ENCODE peak calls at places on chromosomes 5 and 9, in nine cellular contexts. T, J, O, R, C, Q, H, I and U are unnamed samples.

GRCh38 chr5:54049963-54050362 is 260.4 kb downstream of the ARL15 start:
- DNase-seq in C (peak; percentile 37), Q (no peak), H (peak; percentile 85), J (no peak), T (peak; percentile 60), I (no peak), O (no peak), R (no peak), U (no peak)

GRCh38 chr9:120946259-120946658 is 19.7 kb upstream of the TRAF1 start:
- DNase-seq in J (no peak), Q (no peak), O (no peak), C (peak; percentile 49), I (no peak), H (peak; percentile 59), R (no peak), T (no peak), U (no peak)

GRCh38 chr5:122053181-122054109 is 24.6 kb downstream of the LOX start:
- DNase-seq in C (peak; percentile 38), I (no peak), Q (no peak), H (peak; percentile 60), R (peak; percentile 40), T (no peak), O (no peak), J (no peak), U (no peak)

GRCh38 chr5:55911784-55912653 is 60.9 kb downstream of the IL31RA start:
- DNase-seq in J (no peak), R (no peak), H (peak; percentile 59), I (no peak), Q (peak; percentile 11), O (no peak), T (no peak), C (no peak), U (no peak)

GRCh38 chr5:168174376-168174775 is 117.1 kb upstream of the WWC1 start:
- DNase-seq in Q (peak; percentile 53), O (no peak), C (no peak), J (no peak), H (peak; percentile 64), R (no peak), I (no peak), T (no peak), U (no peak)

GRCh38 chr5:64292611-64293215 is 127.1 kb downstream of the RNF180 start:
- DNase-seq in J (no peak), T (no peak), O (no peak), Q (peak; percentile 4), R (no peak), I (no peak), C (no peak), H (no peak), U (no peak)

GRCh38 chr5:174688441-174689354 is 35.7 kb upstream of the MSX2 start:
- DNase-seq in H (no peak), T (no peak), Q (no peak), O (no peak), C (no peak), J (no peak), R (no peak), I (no peak), U (no peak)

GRCh38 chr9:68964765-68965164 is 49.1 kb downstream of the PRKACG start:
- DNase-seq in J (no peak), C (no peak), R (no peak), O (no peak), Q (no peak), H (no peak), T (no peak), I (no peak), U (no peak)